ENCODE peak calls at places on chromosomes 6 and 20, in eight cellular contexts. Y is BJ; C is lower lobe of right lung; P is fibroblast of pulmonary artery; E is AG08396; T is NCI-H1436; X is cardiac muscle cell; J is activated T-helper 9 cell treated with anti-CD3 and anti-CD28 coated beads, Interleukin-2, amount 50 U/mL, for 16 hours. M is an unnamed sample.

GRCh38 chr6:66926060-66926459 is 1219.0 kb upstream of the EYS start:
- DNase-seq in Y (no peak), C (no peak), P (peak), E (no peak), T (no peak), X (no peak), J (no peak), M (no peak)

GRCh38 chr20:62716198-62716940 is 7.7 kb downstream of the NTSR1 start:
- DNase-seq in Y (no peak), C (no peak), P (no peak), E (no peak), T (no peak), X (no peak), J (no peak), M (no peak)

GRCh38 chr6:149362289-149362688 is 37.8 kb upstream of the SUMO4 start:
- DNase-seq in Y (no peak), C (no peak), P (no peak), E (no peak), T (no peak), X (no peak), J (no peak), M (no peak)

GRCh38 chr20:35166242-35166830 is 5.5 kb upstream of the PROCR start:
- DNase-seq in Y (no peak), C (peak), P (peak), E (no peak), T (no peak), X (no peak), J (no peak), M (no peak)

GRCh38 chr6:148370171-148370570 is 27.5 kb downstream of the SASH1 start:
- DNase-seq in Y (no peak), C (no peak), P (no peak), E (no peak), T (no peak), X (no peak), J (no peak), M (no peak)

GRCh38 chr6:1336246-1336843 is 24.4 kb downstream of the FOXQ1 start:
- DNase-seq in Y (no peak), C (no peak), P (no peak), E (no peak), T (no peak), X (no peak), J (no peak), M (no peak)

GRCh38 chr6:76612818-76613452 is 540.5 kb upstream of the IMPG1 start:
- DNase-seq in Y (no peak), C (no peak), P (no peak), E (no peak), T (no peak), X (no peak), J (no peak), M (no peak)

GRCh38 chr20:610130-611046 is at the start of gene TCF15:
- DNase-seq in Y (no peak), C (peak), P (peak), E (peak), T (no peak), X (peak), J (no peak), M (no peak)

GRCh38 chr6:24935753-24936152 is at the start of gene RIPOR2:
- DNase-seq in Y (no peak), C (peak), P (no peak), E (no peak), T (no peak), X (peak), J (peak), M (no peak)

GRCh38 chr6:45081634-45082033 is 246.5 kb upstream of the RUNX2 start:
- DNase-seq in Y (no peak), C (no peak), P (no peak), E (no peak), T (no peak), X (no peak), J (no peak), M (no peak)

GRCh38 chr6:29527126-29527525 is 32.4 kb downstream of the UBD start:
- DNase-seq in Y (no peak), C (no peak), P (no peak), E (no peak), T (no peak), X (no peak), J (no peak), M (no peak)

GRCh38 chr6:77463881-77464867 is 883 bp upstream of the HTR1B start:
- DNase-seq in Y (no peak), C (peak), P (no peak), E (peak), T (no peak), X (peak), J (no peak), M (peak)

GRCh38 chr20:15863735-15864134 is 709.5 kb downstream of the KIF16B start:
- DNase-seq in Y (no peak), C (no peak), P (no peak), E (no peak), T (no peak), X (no peak), J (no peak), M (no peak)